ENCODE peak calls at places on chromosomes 1 and 21, in ten cellular contexts. One of them, this sample, is unnamed.
A peak's percentile ranks its signal among the peaks of the same experiment; 100 is the strongest.

GRCh38 chr1:20964540-20965484 is 177.7 kb upstream of the HP1BP3 start:
- DNase-seq in right lobe of liver: no peak
- DNase-seq in Right ventricle myocardium inferior: no peak
- DNase-seq in NCI-H748 treated with DMSO at 0.1 percent for 48 hours: peak; percentile 78
- DNase-seq in fibroblast of pulmonary artery: no peak
- DNase-seq in omental fat pad: no peak
- DNase-seq in stimulated activated CD4-positive, alpha-beta T cell treated with anti-CD3 and anti-CD28 coated beads, TNF-alpha, amount 100 ng/mL, for 1 hour: no peak
- DNase-seq in MCF 10A: no peak
- DNase-seq in H9: no peak
- DNase-seq in glutamatergic neuron: no peak
- DNase-seq in this sample: no peak

GRCh38 chr1:174912243-174912642 is 87.5 kb upstream of the CACYBP start:
- DNase-seq in omental fat pad: no peak
- DNase-seq in right lobe of liver: no peak
- DNase-seq in MCF 10A: no peak
- DNase-seq in stimulated activated CD4-positive, alpha-beta T cell treated with anti-CD3 and anti-CD28 coated beads, TNF-alpha, amount 100 ng/mL, for 1 hour: no peak
- DNase-seq in fibroblast of pulmonary artery: no peak
- DNase-seq in glutamatergic neuron: no peak
- DNase-seq in Right ventricle myocardium inferior: no peak
- DNase-seq in NCI-H748 treated with DMSO at 0.1 percent for 48 hours: no peak
- DNase-seq in H9: no peak
- DNase-seq in this sample: no peak

GRCh38 chr1:25926731-25927496 is 20.7 kb upstream of the STMN1 start:
- DNase-seq in stimulated activated CD4-positive, alpha-beta T cell treated with anti-CD3 and anti-CD28 coated beads, TNF-alpha, amount 100 ng/mL, for 1 hour: no peak
- DNase-seq in NCI-H748 treated with DMSO at 0.1 percent for 48 hours: no peak
- DNase-seq in omental fat pad: no peak
- DNase-seq in H9: peak; percentile 46
- DNase-seq in fibroblast of pulmonary artery: no peak
- DNase-seq in MCF 10A: no peak
- DNase-seq in Right ventricle myocardium inferior: no peak
- DNase-seq in right lobe of liver: no peak
- DNase-seq in glutamatergic neuron: peak; percentile 52
- DNase-seq in this sample: no peak

GRCh38 chr1:175889848-175890247 is 146.5 kb upstream of the TNR start:
- DNase-seq in glutamatergic neuron: no peak
- DNase-seq in NCI-H748 treated with DMSO at 0.1 percent for 48 hours: no peak
- DNase-seq in stimulated activated CD4-positive, alpha-beta T cell treated with anti-CD3 and anti-CD28 coated beads, TNF-alpha, amount 100 ng/mL, for 1 hour: no peak
- DNase-seq in H9: no peak
- DNase-seq in Right ventricle myocardium inferior: no peak
- DNase-seq in fibroblast of pulmonary artery: no peak
- DNase-seq in omental fat pad: no peak
- DNase-seq in MCF 10A: no peak
- DNase-seq in right lobe of liver: no peak
- DNase-seq in this sample: no peak

GRCh38 chr1:30164693-30165092 is 558.7 kb downstream of the MATN1 start:
- DNase-seq in fibroblast of pulmonary artery: no peak
- DNase-seq in Right ventricle myocardium inferior: no peak
- DNase-seq in glutamatergic neuron: no peak
- DNase-seq in H9: no peak
- DNase-seq in NCI-H748 treated with DMSO at 0.1 percent for 48 hours: no peak
- DNase-seq in right lobe of liver: no peak
- DNase-seq in omental fat pad: no peak
- DNase-seq in stimulated activated CD4-positive, alpha-beta T cell treated with anti-CD3 and anti-CD28 coated beads, TNF-alpha, amount 100 ng/mL, for 1 hour: no peak
- DNase-seq in MCF 10A: no peak
- DNase-seq in this sample: no peak

GRCh38 chr1:119766374-119766794 is 2.3 kb downstream of the HMGCS2 start:
- DNase-seq in stimulated activated CD4-positive, alpha-beta T cell treated with anti-CD3 and anti-CD28 coated beads, TNF-alpha, amount 100 ng/mL, for 1 hour: no peak
- DNase-seq in glutamatergic neuron: no peak
- DNase-seq in MCF 10A: no peak
- DNase-seq in fibroblast of pulmonary artery: no peak
- DNase-seq in omental fat pad: no peak
- DNase-seq in NCI-H748 treated with DMSO at 0.1 percent for 48 hours: no peak
- DNase-seq in Right ventricle myocardium inferior: no peak
- DNase-seq in H9: no peak
- DNase-seq in right lobe of liver: peak; percentile 86
- DNase-seq in this sample: no peak

GRCh38 chr1:89608627-89609338 is 24.1 kb upstream of the LRRC8C start:
- DNase-seq in right lobe of liver: no peak
- DNase-seq in omental fat pad: no peak
- DNase-seq in fibroblast of pulmonary artery: no peak
- DNase-seq in NCI-H748 treated with DMSO at 0.1 percent for 48 hours: no peak
- DNase-seq in H9: no peak
- DNase-seq in glutamatergic neuron: no peak
- DNase-seq in stimulated activated CD4-positive, alpha-beta T cell treated with anti-CD3 and anti-CD28 coated beads, TNF-alpha, amount 100 ng/mL, for 1 hour: no peak
- DNase-seq in Right ventricle myocardium inferior: no peak
- DNase-seq in MCF 10A: no peak
- DNase-seq in this sample: no peak

GRCh38 chr1:81682490-81682889 is 118.2 kb upstream of the ADGRL2 start:
- DNase-seq in glutamatergic neuron: no peak
- DNase-seq in omental fat pad: no peak
- DNase-seq in right lobe of liver: no peak
- DNase-seq in Right ventricle myocardium inferior: no peak
- DNase-seq in H9: peak; percentile 39
- DNase-seq in MCF 10A: no peak
- DNase-seq in stimulated activated CD4-positive, alpha-beta T cell treated with anti-CD3 and anti-CD28 coated beads, TNF-alpha, amount 100 ng/mL, for 1 hour: no peak
- DNase-seq in NCI-H748 treated with DMSO at 0.1 percent for 48 hours: no peak
- DNase-seq in fibroblast of pulmonary artery: peak; percentile 66
- DNase-seq in this sample: no peak

GRCh38 chr1:17603091-17603841 is 63.8 kb downstream of the ARHGEF10L start:
- DNase-seq in NCI-H748 treated with DMSO at 0.1 percent for 48 hours: peak; percentile 2
- DNase-seq in stimulated activated CD4-positive, alpha-beta T cell treated with anti-CD3 and anti-CD28 coated beads, TNF-alpha, amount 100 ng/mL, for 1 hour: no peak
- DNase-seq in omental fat pad: no peak
- DNase-seq in fibroblast of pulmonary artery: no peak
- DNase-seq in MCF 10A: no peak
- DNase-seq in glutamatergic neuron: peak; percentile 90
- DNase-seq in Right ventricle myocardium inferior: no peak
- DNase-seq in right lobe of liver: no peak
- DNase-seq in H9: no peak
- DNase-seq in this sample: no peak

GRCh38 chr21:34158866-34159616 is 85.7 kb downstream of the MRPS6 start:
- DNase-seq in fibroblast of pulmonary artery: no peak
- DNase-seq in omental fat pad: no peak
- DNase-seq in NCI-H748 treated with DMSO at 0.1 percent for 48 hours: no peak
- DNase-seq in glutamatergic neuron: peak; percentile 21
- DNase-seq in H9: no peak
- DNase-seq in stimulated activated CD4-positive, alpha-beta T cell treated with anti-CD3 and anti-CD28 coated beads, TNF-alpha, amount 100 ng/mL, for 1 hour: no peak
- DNase-seq in right lobe of liver: no peak
- DNase-seq in Right ventricle myocardium inferior: no peak
- DNase-seq in MCF 10A: no peak
- DNase-seq in this sample: no peak

GRCh38 chr1:73789965-73790364 is 408.0 kb downstream of the LRRIQ3 start:
- DNase-seq in Right ventricle myocardium inferior: no peak
- DNase-seq in right lobe of liver: no peak
- DNase-seq in stimulated activated CD4-positive, alpha-beta T cell treated with anti-CD3 and anti-CD28 coated beads, TNF-alpha, amount 100 ng/mL, for 1 hour: no peak
- DNase-seq in fibroblast of pulmonary artery: no peak
- DNase-seq in omental fat pad: no peak
- DNase-seq in glutamatergic neuron: no peak
- DNase-seq in H9: no peak
- DNase-seq in MCF 10A: no peak
- DNase-seq in NCI-H748 treated with DMSO at 0.1 percent for 48 hours: no peak
- DNase-seq in this sample: no peak

GRCh38 chr1:46480959-46481646 is 8.5 kb upstream of the DMBX1 start:
- DNase-seq in MCF 10A: peak; percentile 32
- DNase-seq in Right ventricle myocardium inferior: no peak
- DNase-seq in fibroblast of pulmonary artery: peak; percentile 10
- DNase-seq in right lobe of liver: peak; percentile 32
- DNase-seq in omental fat pad: no peak
- DNase-seq in H9: no peak
- DNase-seq in glutamatergic neuron: no peak
- DNase-seq in stimulated activated CD4-positive, alpha-beta T cell treated with anti-CD3 and anti-CD28 coated beads, TNF-alpha, amount 100 ng/mL, for 1 hour: no peak
- DNase-seq in NCI-H748 treated with DMSO at 0.1 percent for 48 hours: no peak
- DNase-seq in this sample: no peak